ENCODE peak calls at places on chromosome 11, in nine cellular contexts. One of them, this sample, is unnamed.

GRCh38 chr11:73415854-73416615 is 39.8 kb downstream of the RELT start:
- DNase-seq in stomach: no peak
- DNase-seq in H1: no peak
- DNase-seq in sigmoid colon: no peak
- DNase-seq in right cardiac atrium: no peak
- DNase-seq in thoracic aorta: no peak
- DNase-seq in Panc1: no peak
- DNase-seq in tibial artery: no peak
- DNase-seq in IMR-90: peak
- DNase-seq in this sample: no peak

GRCh38 chr11:122248130-122248529 is 132.1 kb upstream of the BLID start:
- DNase-seq in right cardiac atrium: no peak
- DNase-seq in tibial artery: no peak
- DNase-seq in Panc1: no peak
- DNase-seq in IMR-90: no peak
- DNase-seq in sigmoid colon: no peak
- DNase-seq in stomach: no peak
- DNase-seq in H1: no peak
- DNase-seq in thoracic aorta: no peak
- DNase-seq in this sample: no peak

GRCh38 chr11:2365571-2366210 is 11.4 kb upstream of the CD81 start:
- DNase-seq in IMR-90: no peak
- DNase-seq in stomach: no peak
- DNase-seq in right cardiac atrium: peak
- DNase-seq in Panc1: no peak
- DNase-seq in tibial artery: no peak
- DNase-seq in sigmoid colon: no peak
- DNase-seq in H1: no peak
- DNase-seq in thoracic aorta: no peak
- DNase-seq in this sample: no peak

GRCh38 chr11:76025068-76025467 is 181.2 kb downstream of the WNT11 start:
- DNase-seq in tibial artery: no peak
- DNase-seq in sigmoid colon: no peak
- DNase-seq in H1: no peak
- DNase-seq in Panc1: no peak
- DNase-seq in IMR-90: peak
- DNase-seq in right cardiac atrium: no peak
- DNase-seq in stomach: no peak
- DNase-seq in thoracic aorta: no peak
- DNase-seq in this sample: no peak

GRCh38 chr11:101912823-101913284 is 2.0 kb upstream of the CEP126 start:
- DNase-seq in tibial artery: no peak
- DNase-seq in stomach: no peak
- DNase-seq in IMR-90: peak
- DNase-seq in right cardiac atrium: no peak
- DNase-seq in sigmoid colon: no peak
- DNase-seq in Panc1: peak
- DNase-seq in thoracic aorta: no peak
- DNase-seq in H1: no peak
- DNase-seq in this sample: no peak

GRCh38 chr11:17719028-17719939 is at the start of gene MYOD1:
- DNase-seq in tibial artery: no peak
- DNase-seq in stomach: no peak
- DNase-seq in Panc1: no peak
- DNase-seq in H1: no peak
- DNase-seq in IMR-90: no peak
- DNase-seq in right cardiac atrium: no peak
- DNase-seq in sigmoid colon: peak
- DNase-seq in thoracic aorta: no peak
- DNase-seq in this sample: no peak

GRCh38 chr11:130726234-130726559 is 190.1 kb downstream of the SNX19 start:
- DNase-seq in sigmoid colon: peak
- DNase-seq in Panc1: no peak
- DNase-seq in H1: no peak
- DNase-seq in stomach: no peak
- DNase-seq in thoracic aorta: no peak
- DNase-seq in right cardiac atrium: peak
- DNase-seq in tibial artery: peak
- DNase-seq in IMR-90: peak
- DNase-seq in this sample: peak

GRCh38 chr11:119704849-119705248 is 24.2 kb downstream of the NECTIN1 start:
- DNase-seq in right cardiac atrium: no peak
- DNase-seq in Panc1: no peak
- DNase-seq in stomach: no peak
- DNase-seq in thoracic aorta: no peak
- DNase-seq in tibial artery: no peak
- DNase-seq in H1: no peak
- DNase-seq in IMR-90: no peak
- DNase-seq in sigmoid colon: no peak
- DNase-seq in this sample: no peak

GRCh38 chr11:6962673-6963072 is 36.4 kb downstream of the ZNF215 start:
- DNase-seq in tibial artery: no peak
- DNase-seq in IMR-90: no peak
- DNase-seq in sigmoid colon: no peak
- DNase-seq in Panc1: no peak
- DNase-seq in right cardiac atrium: no peak
- DNase-seq in thoracic aorta: no peak
- DNase-seq in H1: no peak
- DNase-seq in stomach: no peak
- DNase-seq in this sample: no peak

GRCh38 chr11:71472941-71473792 is 20.2 kb downstream of the NADSYN1 start:
- DNase-seq in tibial artery: no peak
- DNase-seq in Panc1: no peak
- DNase-seq in sigmoid colon: peak
- DNase-seq in H1: no peak
- DNase-seq in stomach: no peak
- DNase-seq in thoracic aorta: no peak
- DNase-seq in right cardiac atrium: no peak
- DNase-seq in IMR-90: no peak
- DNase-seq in this sample: no peak

GRCh38 chr11:115104851-115105453 is 399.3 kb downstream of the CADM1 start:
- DNase-seq in thoracic aorta: no peak
- DNase-seq in right cardiac atrium: no peak
- DNase-seq in tibial artery: no peak
- DNase-seq in stomach: no peak
- DNase-seq in Panc1: no peak
- DNase-seq in H1: no peak
- DNase-seq in sigmoid colon: no peak
- DNase-seq in IMR-90: no peak
- DNase-seq in this sample: no peak

GRCh38 chr11:3188496-3189192 is 23.5 kb upstream of the OSBPL5 start:
- DNase-seq in Panc1: no peak
- DNase-seq in sigmoid colon: no peak
- DNase-seq in H1: no peak
- DNase-seq in right cardiac atrium: no peak
- DNase-seq in stomach: no peak
- DNase-seq in IMR-90: no peak
- DNase-seq in thoracic aorta: no peak
- DNase-seq in tibial artery: no peak
- DNase-seq in this sample: no peak

GRCh38 chr11:95228081-95228859 is 2.7 kb downstream of the SESN3 start:
- DNase-seq in sigmoid colon: no peak
- DNase-seq in thoracic aorta: no peak
- DNase-seq in stomach: no peak
- DNase-seq in H1: no peak
- DNase-seq in right cardiac atrium: no peak
- DNase-seq in Panc1: no peak
- DNase-seq in IMR-90: no peak
- DNase-seq in tibial artery: no peak
- DNase-seq in this sample: no peak

DNA sequence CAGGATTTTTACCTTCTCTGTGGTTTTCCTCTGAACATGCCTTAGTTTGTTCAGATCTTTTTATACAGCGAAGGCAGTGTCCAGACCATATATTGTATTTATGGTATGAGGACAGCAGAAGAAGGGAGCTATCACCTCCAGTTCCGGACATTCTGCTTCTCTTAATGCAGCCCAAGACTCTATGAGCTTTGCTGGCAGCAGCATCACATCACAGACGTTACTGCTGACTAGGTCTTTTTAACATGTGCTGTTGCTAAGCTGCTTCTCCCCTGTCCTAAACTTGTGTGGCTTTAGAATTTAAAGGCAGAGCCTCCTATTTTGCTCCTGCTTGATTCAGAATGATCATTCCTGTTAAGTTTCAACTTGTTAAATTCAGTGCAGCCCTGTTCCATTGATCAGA is 13.4 kb downstream of the MICAL2 start:
- DNase-seq in IMR-90: peak
- DNase-seq in stomach: no peak
- DNase-seq in thoracic aorta: no peak
- DNase-seq in tibial artery: no peak
- DNase-seq in sigmoid colon: no peak
- DNase-seq in H1: no peak
- DNase-seq in right cardiac atrium: no peak
- DNase-seq in Panc1: no peak
- DNase-seq in this sample: no peak
- H3K27ac ChIP-seq in IMR-90: peak
- H3K27ac ChIP-seq in stomach: no peak
- H3K27ac ChIP-seq in thoracic aorta: peak
- H3K27ac ChIP-seq in tibial artery: peak
- H3K27ac ChIP-seq in sigmoid colon: peak
- H3K27ac ChIP-seq in H1: no peak
- H3K27ac ChIP-seq in right cardiac atrium: no peak
- H3K27ac ChIP-seq in Panc1: peak
- H3K27ac ChIP-seq in this sample: no peak

GRCh38 chr11:57729479-57729878 is 11.8 kb upstream of the SELENOH start:
- DNase-seq in thoracic aorta: no peak
- DNase-seq in H1: no peak
- DNase-seq in right cardiac atrium: no peak
- DNase-seq in Panc1: no peak
- DNase-seq in stomach: no peak
- DNase-seq in sigmoid colon: no peak
- DNase-seq in tibial artery: no peak
- DNase-seq in IMR-90: no peak
- DNase-seq in this sample: no peak
- H3K27ac ChIP-seq in thoracic aorta: no peak
- H3K27ac ChIP-seq in H1: no peak
- H3K27ac ChIP-seq in right cardiac atrium: no peak
- H3K27ac ChIP-seq in Panc1: no peak
- H3K27ac ChIP-seq in stomach: no peak
- H3K27ac ChIP-seq in sigmoid colon: no peak
- H3K27ac ChIP-seq in tibial artery: no peak
- H3K27ac ChIP-seq in IMR-90: no peak
- H3K27ac ChIP-seq in this sample: no peak

GRCh38 chr11:45048313-45048841 is 97.7 kb upstream of the TP53I11 start:
- DNase-seq in thoracic aorta: no peak
- DNase-seq in right cardiac atrium: no peak
- DNase-seq in stomach: no peak
- DNase-seq in Panc1: no peak
- DNase-seq in IMR-90: no peak
- DNase-seq in H1: no peak
- DNase-seq in sigmoid colon: no peak
- DNase-seq in tibial artery: no peak
- DNase-seq in this sample: no peak

GRCh38 chr11:45043755-45044475 is 93.2 kb upstream of the TP53I11 start:
- DNase-seq in H1: no peak
- DNase-seq in right cardiac atrium: no peak
- DNase-seq in stomach: no peak
- DNase-seq in Panc1: no peak
- DNase-seq in tibial artery: no peak
- DNase-seq in sigmoid colon: no peak
- DNase-seq in IMR-90: no peak
- DNase-seq in thoracic aorta: no peak
- DNase-seq in this sample: no peak

GRCh38 chr11:45048870-45049825 is 97.3 kb upstream of the PRDM11 start:
- DNase-seq in IMR-90: peak
- DNase-seq in Panc1: no peak
- DNase-seq in tibial artery: peak
- DNase-seq in stomach: no peak
- DNase-seq in sigmoid colon: no peak
- DNase-seq in H1: no peak
- DNase-seq in right cardiac atrium: peak
- DNase-seq in thoracic aorta: no peak
- DNase-seq in this sample: no peak

GRCh38 chr11:45042560-45042959 is 91.9 kb upstream of the TP53I11 start:
- DNase-seq in tibial artery: peak
- DNase-seq in stomach: no peak
- DNase-seq in IMR-90: no peak
- DNase-seq in right cardiac atrium: no peak
- DNase-seq in sigmoid colon: no peak
- DNase-seq in H1: no peak
- DNase-seq in Panc1: no peak
- DNase-seq in thoracic aorta: peak
- DNase-seq in this sample: peak

DNA sequence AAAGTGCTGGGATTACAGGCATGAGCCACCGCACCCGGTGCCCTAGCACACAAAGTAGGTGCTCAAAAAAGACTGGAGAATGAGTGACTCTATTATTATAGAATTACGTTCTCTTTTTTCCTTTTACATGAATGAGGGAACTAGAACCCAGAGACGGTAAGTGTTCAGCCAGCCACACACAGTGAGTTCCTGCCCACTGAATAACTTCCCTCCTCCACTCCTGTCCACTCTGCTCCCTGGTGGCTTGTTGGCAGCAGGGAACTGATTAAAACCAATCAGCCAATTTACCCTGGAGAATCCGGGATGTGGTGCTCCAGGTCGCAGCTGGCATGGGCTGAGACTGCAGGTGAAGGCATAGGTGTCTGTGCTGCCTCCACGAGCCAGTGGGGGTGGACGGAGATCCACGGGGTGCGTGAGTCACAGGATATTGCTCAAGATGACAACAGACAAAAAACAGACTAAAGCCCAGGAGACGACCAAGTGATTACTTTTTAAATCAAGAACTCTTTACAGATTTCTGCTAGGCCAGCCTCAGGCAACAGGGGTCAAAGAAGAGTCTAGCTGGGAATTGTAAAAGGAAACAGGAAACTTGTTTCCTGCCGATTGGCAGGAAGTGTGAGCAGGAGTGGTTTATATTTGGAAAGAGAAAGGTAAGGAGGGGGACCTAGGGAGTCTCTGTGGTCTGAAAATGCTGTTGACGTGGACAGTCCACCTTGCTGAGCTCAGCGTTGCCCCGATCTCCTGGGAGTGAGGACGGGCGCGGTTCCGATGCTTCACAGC is 95.2 kb upstream of the TP53I11 start:
- DNase-seq in IMR-90: peak
- DNase-seq in right cardiac atrium: no peak
- DNase-seq in tibial artery: peak
- DNase-seq in stomach: peak
- DNase-seq in H1: no peak
- DNase-seq in Panc1: peak
- DNase-seq in sigmoid colon: peak
- DNase-seq in thoracic aorta: no peak
- DNase-seq in this sample: peak
- H3K27ac ChIP-seq in IMR-90: peak
- H3K27ac ChIP-seq in right cardiac atrium: peak
- H3K27ac ChIP-seq in tibial artery: no peak
- H3K27ac ChIP-seq in stomach: peak
- H3K27ac ChIP-seq in H1: no peak
- H3K27ac ChIP-seq in Panc1: no peak
- H3K27ac ChIP-seq in sigmoid colon: peak
- H3K27ac ChIP-seq in thoracic aorta: no peak
- H3K27ac ChIP-seq in this sample: peak

DNA sequence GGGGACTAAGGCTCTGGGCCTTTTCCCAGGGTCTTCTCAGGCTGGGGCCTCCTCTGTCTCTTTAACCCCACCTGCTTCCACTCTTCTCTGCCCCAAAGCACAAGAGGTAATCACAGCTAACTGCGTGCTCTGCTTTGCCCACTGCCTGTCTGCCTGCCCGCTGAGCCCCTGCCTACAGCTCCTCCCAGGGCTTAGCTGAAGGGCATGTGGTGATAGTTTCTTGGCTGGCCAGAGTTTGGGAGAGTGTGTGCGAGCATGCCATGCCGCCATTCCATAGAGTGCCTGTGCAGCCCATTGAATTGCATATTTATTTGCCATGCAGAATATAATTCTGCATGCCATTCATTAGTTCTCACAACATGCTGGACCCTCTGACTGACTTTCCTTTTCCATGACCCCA is 32.5 kb downstream of the PHLDB1 start:
- DNase-seq in sigmoid colon: no peak
- DNase-seq in Panc1: no peak
- DNase-seq in H1: no peak
- DNase-seq in right cardiac atrium: peak
- DNase-seq in thoracic aorta: no peak
- DNase-seq in tibial artery: no peak
- DNase-seq in stomach: no peak
- DNase-seq in IMR-90: no peak
- DNase-seq in this sample: no peak
- H3K27ac ChIP-seq in sigmoid colon: no peak
- H3K27ac ChIP-seq in Panc1: no peak
- H3K27ac ChIP-seq in H1: no peak
- H3K27ac ChIP-seq in right cardiac atrium: peak
- H3K27ac ChIP-seq in thoracic aorta: no peak
- H3K27ac ChIP-seq in tibial artery: no peak
- H3K27ac ChIP-seq in stomach: no peak
- H3K27ac ChIP-seq in IMR-90: no peak
- H3K27ac ChIP-seq in this sample: no peak

This sample was measured in breast epithelium.